ENCODE peak calls at places on chromosome 3, in eight cellular contexts. E is GM04504; N is lower lobe of right lung; B is amniotic epithelial cell; O is activated CD8-positive, alpha-beta memory T cell treated with anti-CD3 and anti-CD28 coated beads for 1 hour; U is SJSA1; L is naive thymus-derived CD8-positive, alpha-beta T cell; J is activated CD4-positive, CD25-positive, alpha-beta regulatory T cell. Z is an unnamed sample.

GRCh38 chr3:65398953-65399352 is 639.8 kb downstream of the MAGI1 start:
- DNase-seq in E (no peak), N (no peak), B (peak), O (no peak), U (no peak), L (no peak), J (no peak), Z (no peak)

GRCh38 chr3:188533612-188534357 is 379.8 kb downstream of the LPP start:
- DNase-seq in E (no peak), N (no peak), B (no peak), O (no peak), U (no peak), L (no peak), J (no peak), Z (no peak)

GRCh38 chr3:111666041-111666735 is 71.0 kb upstream of the ZBED2 start:
- DNase-seq in E (no peak), N (no peak), B (no peak), O (no peak), U (no peak), L (no peak), J (no peak), Z (no peak)

GRCh38 chr3:67329358-67329757 is 325.1 kb downstream of the SUCLG2 start:
- DNase-seq in E (no peak), N (no peak), B (peak), O (no peak), U (no peak), L (no peak), J (no peak), Z (no peak)

GRCh38 chr3:93924491-93924890 is 49.2 kb downstream of the PROS1 start:
- DNase-seq in E (no peak), N (no peak), B (no peak), O (no peak), U (no peak), L (no peak), J (no peak), Z (no peak)

GRCh38 chr3:188562163-188562562 is 408.2 kb downstream of the LPP start:
- DNase-seq in E (no peak), N (no peak), B (no peak), O (no peak), U (no peak), L (no peak), J (no peak), Z (no peak)

GRCh38 chr3:123335007-123335670 is 113.8 kb downstream of the ADCY5 start:
- DNase-seq in E (no peak), N (peak), B (no peak), O (no peak), U (no peak), L (no peak), J (no peak), Z (no peak)

GRCh38 chr3:56732109-56732508 is 49.0 kb upstream of the TASOR start:
- DNase-seq in E (no peak), N (no peak), B (no peak), O (no peak), U (no peak), L (no peak), J (no peak), Z (no peak)

GRCh38 chr3:128479558-128480086 is 12.9 kb upstream of the DNAJB8 start:
- DNase-seq in E (no peak), N (no peak), B (no peak), O (no peak), U (no peak), L (no peak), J (no peak), Z (no peak)

GRCh38 chr3:60839242-60839641 is 412.0 kb downstream of the FHIT start:
- DNase-seq in E (no peak), N (no peak), B (no peak), O (no peak), U (no peak), L (no peak), J (no peak), Z (no peak)

GRCh38 chr3:171792549-171792948 is 17.7 kb downstream of the PLD1 start:
- DNase-seq in E (no peak), N (no peak), B (no peak), O (no peak), U (no peak), L (no peak), J (no peak), Z (no peak)

GRCh38 chr3:166362698-166363097 is 525.5 kb upstream of the BCHE start:
- DNase-seq in E (no peak), N (no peak), B (peak), O (no peak), U (no peak), L (no peak), J (no peak), Z (no peak)

GRCh38 chr3:99626415-99626788 is 12.0 kb upstream of the COL8A1 start:
- DNase-seq in E (no peak), N (no peak), B (no peak), O (no peak), U (no peak), L (no peak), J (no peak), Z (no peak)

GRCh38 chr3:78741066-78741645 is 1026.6 kb downstream of the ROBO1 start:
- DNase-seq in E (no peak), N (no peak), B (no peak), O (no peak), U (no peak), L (no peak), J (no peak), Z (no peak)

GRCh38 chr3:36763850-36764703 is at the start of gene DCLK3:
- DNase-seq in E (no peak), N (no peak), B (no peak), O (no peak), U (no peak), L (no peak), J (no peak), Z (no peak)

GRCh38 chr3:123739754-123740153 is 144.4 kb downstream of the MYLK start:
- DNase-seq in E (peak), N (no peak), B (peak), O (no peak), U (peak), L (no peak), J (no peak), Z (no peak)

GRCh38 chr3:11095932-11096265 is 58.4 kb upstream of the HRH1 start:
- DNase-seq in E (no peak), N (no peak), B (no peak), O (no peak), U (no peak), L (no peak), J (no peak), Z (no peak)

GRCh38 chr3:194840661-194841514 is 155.2 kb downstream of the FAM43A start:
- DNase-seq in E (no peak), N (no peak), B (peak), O (no peak), U (peak), L (no peak), J (no peak), Z (no peak)

GRCh38 chr3:14684447-14684846 is 9.5 kb downstream of the C3orf20 start:
- DNase-seq in E (no peak), N (no peak), B (no peak), O (no peak), U (no peak), L (no peak), J (no peak), Z (no peak)

GRCh38 chr3:127426444-127427168 is 138.8 kb upstream of the PRR20G start:
- DNase-seq in E (no peak), N (no peak), B (no peak), O (no peak), U (peak), L (no peak), J (no peak), Z (no peak)

GRCh38 chr3:157335677-157336076 is 101.0 kb upstream of the PTX3 start:
- DNase-seq in E (no peak), N (no peak), B (peak), O (no peak), U (peak), L (no peak), J (no peak), Z (no peak)

GRCh38 chr3:115913069-115913686 is 289.9 kb downstream of the GAP43 start:
- DNase-seq in E (no peak), N (no peak), B (peak), O (no peak), U (no peak), L (no peak), J (no peak), Z (no peak)

GRCh38 chr3:99637381-99638111 is 848 bp upstream of the COL8A1 start:
- DNase-seq in E (no peak), N (no peak), B (peak), O (no peak), U (peak), L (no peak), J (no peak), Z (no peak)

GRCh38 chr3:34388836-34389235 is 590.4 kb downstream of the PDCD6IP start:
- DNase-seq in E (no peak), N (no peak), B (no peak), O (no peak), U (no peak), L (no peak), J (no peak), Z (no peak)

GRCh38 chr3:101423984-101424888 is 88.8 kb downstream of the SENP7 start:
- DNase-seq in E (no peak), N (no peak), B (no peak), O (no peak), U (no peak), L (peak), J (no peak), Z (no peak)

GRCh38 chr3:168847293-168847883 is 751.7 kb upstream of the GOLIM4 start:
- DNase-seq in E (peak), N (no peak), B (peak), O (no peak), U (no peak), L (no peak), J (no peak), Z (no peak)

GRCh38 chr3:132317229-132317948 is at the start of gene ACP3:
- DNase-seq in E (peak), N (peak), B (peak), O (no peak), U (no peak), L (no peak), J (no peak), Z (no peak)

GRCh38 chr3:33799202-33799551 is 747 bp downstream of the PDCD6IP start:
- DNase-seq in E (no peak), N (no peak), B (no peak), O (no peak), U (no peak), L (no peak), J (no peak), Z (no peak)

GRCh38 chr3:150035400-150035799 is 64.7 kb upstream of the PFN2 start:
- DNase-seq in E (no peak), N (no peak), B (no peak), O (no peak), U (no peak), L (no peak), J (no peak), Z (no peak)

GRCh38 chr3:66989860-66990696 is 8.0 kb upstream of the KBTBD8 start:
- DNase-seq in E (no peak), N (no peak), B (no peak), O (no peak), U (no peak), L (no peak), J (no peak), Z (no peak)

GRCh38 chr3:54955496-54955895 is 27.6 kb upstream of the LRTM1 start:
- DNase-seq in E (no peak), N (no peak), B (no peak), O (no peak), U (no peak), L (no peak), J (no peak), Z (no peak)

GRCh38 chr3:61632568-61633175 is 71.3 kb downstream of the PTPRG start:
- DNase-seq in E (no peak), N (no peak), B (peak), O (no peak), U (peak), L (no peak), J (no peak), Z (no peak)

GRCh38 chr3:123314409-123315270 is 112.9 kb downstream of the SEC22A start:
- DNase-seq in E (no peak), N (no peak), B (no peak), O (no peak), U (no peak), L (no peak), J (no peak), Z (no peak)

GRCh38 chr3:31871939-31872507 is 109.0 kb downstream of the OSBPL10 start:
- DNase-seq in E (no peak), N (no peak), B (no peak), O (no peak), U (no peak), L (no peak), J (no peak), Z (no peak)

GRCh38 chr3:65619391-65620298 is 419.1 kb downstream of the MAGI1 start:
- DNase-seq in E (no peak), N (no peak), B (peak), O (no peak), U (no peak), L (no peak), J (no peak), Z (no peak)

GRCh38 chr3:42161050-42161935 is 70.1 kb downstream of the TRAK1 start:
- DNase-seq in E (no peak), N (no peak), B (no peak), O (no peak), U (no peak), L (no peak), J (no peak), Z (no peak)

GRCh38 chr3:127781411-127782001 is 40.8 kb downstream of the MGLL start:
- DNase-seq in E (peak), N (no peak), B (peak), O (no peak), U (peak), L (no peak), J (no peak), Z (no peak)

GRCh38 chr3:124995460-124995994 is 60.3 kb downstream of the HEG1 start:
- DNase-seq in E (no peak), N (peak), B (peak), O (peak), U (no peak), L (peak), J (no peak), Z (peak)

Z was measured in activated T-helper 1 cell treated with anti-CD3 and anti-CD28 coated beads, Interleukin-2, amount 50 U/mL, for 16 hours.